ENCODE peak calls at places on chromosomes 4 and X, in eight cellular contexts. R, Y, Z, A, J, E, Q and O are unnamed samples.

GRCh38 chrX:133819546-133819945 is 165.8 kb downstream of the GPC3 start:
- DNase-seq in R (no peak), Y (no peak), Z (no peak), A (no peak), J (no peak), E (no peak), Q (no peak), O (no peak)

GRCh38 chr4:7944568-7945220 is 5.0 kb upstream of the AFAP1 start:
- DNase-seq in R (no peak), Y (no peak), Z (no peak), A (no peak), J (no peak), E (no peak), Q (no peak), O (no peak)

GRCh38 chr4:182825786-182826185 is 91.4 kb downstream of the DCTD start:
- DNase-seq in R (no peak), Y (no peak), Z (no peak), A (no peak), J (no peak), E (peak), Q (no peak), O (no peak)

GRCh38 chr4:56086073-56086521 is 137.4 kb downstream of the CEP135 start:
- DNase-seq in R (no peak), Y (no peak), Z (no peak), A (no peak), J (no peak), E (peak), Q (no peak), O (no peak)

GRCh38 chr4:11585506-11585905 is 156.8 kb upstream of the HS3ST1 start:
- DNase-seq in R (no peak), Y (no peak), Z (no peak), A (peak), J (peak), E (no peak), Q (no peak), O (no peak)

GRCh38 chr4:158873795-158874359 is 105.1 kb downstream of the FNIP2 start:
- DNase-seq in R (no peak), Y (no peak), Z (peak), A (peak), J (no peak), E (no peak), Q (peak), O (no peak)

GRCh38 chrX:128019218-128019617 is 33.0 kb downstream of the ACTRT1 start:
- DNase-seq in R (no peak), Y (no peak), Z (no peak), A (no peak), J (no peak), E (no peak), Q (no peak), O (no peak)

GRCh38 chrX:72123471-72124185 is 8.1 kb downstream of the RTL5 start:
- DNase-seq in R (no peak), Y (no peak), Z (no peak), A (no peak), J (no peak), E (peak), Q (no peak), O (no peak)

GRCh38 chr4:15500721-15501120 is 31.0 kb downstream of the CC2D2A start:
- DNase-seq in R (no peak), Y (no peak), Z (no peak), A (no peak), J (no peak), E (no peak), Q (no peak), O (no peak)

GRCh38 chr4:4421356-4421755 is 34.5 kb downstream of the NSG1 start:
- DNase-seq in R (no peak), Y (no peak), Z (no peak), A (no peak), J (no peak), E (no peak), Q (no peak), O (no peak)

GRCh38 chr4:1216076-1216614 is 32.8 kb downstream of the CTBP1 start:
- DNase-seq in R (no peak), Y (no peak), Z (no peak), A (no peak), J (no peak), E (no peak), Q (no peak), O (no peak)

GRCh38 chr4:15893967-15894366 is 44.6 kb downstream of the FGFBP1 start:
- DNase-seq in R (no peak), Y (no peak), Z (no peak), A (peak), J (peak), E (no peak), Q (peak), O (no peak)

GRCh38 chr4:39941682-39942217 is 36.0 kb downstream of the PDS5A start:
- DNase-seq in R (no peak), Y (no peak), Z (no peak), A (no peak), J (no peak), E (no peak), Q (no peak), O (no peak)

GRCh38 chrX:132757066-132757623 is 201.3 kb downstream of the HS6ST2 start:
- DNase-seq in R (no peak), Y (no peak), Z (no peak), A (peak), J (no peak), E (peak), Q (no peak), O (no peak)

GRCh38 chrX:9352683-9353430 is 112.0 kb upstream of the TBL1X start:
- DNase-seq in R (no peak), Y (no peak), Z (peak), A (no peak), J (no peak), E (peak), Q (no peak), O (no peak)

GRCh38 chr4:22987861-22988260 is 295.1 kb downstream of the GBA3 start:
- DNase-seq in R (no peak), Y (no peak), Z (no peak), A (peak), J (no peak), E (no peak), Q (peak), O (no peak)

GRCh38 chr4:81839347-81840042 is 367.8 kb upstream of the RASGEF1B start:
- DNase-seq in R (no peak), Y (peak), Z (no peak), A (peak), J (no peak), E (no peak), Q (no peak), O (no peak)

GRCh38 chr4:107125496-107125895 is 89.4 kb upstream of the DKK2 start:
- DNase-seq in R (no peak), Y (no peak), Z (no peak), A (no peak), J (no peak), E (no peak), Q (no peak), O (no peak)

GRCh38 chr4:159389756-159390155 is 286.9 kb downstream of the RAPGEF2 start:
- DNase-seq in R (no peak), Y (no peak), Z (no peak), A (no peak), J (no peak), E (no peak), Q (no peak), O (no peak)

GRCh38 chrX:49001521-49002090 is 458 bp downstream of the GRIPAP1 start:
- DNase-seq in R (peak), Y (peak), Z (peak), A (peak), J (peak), E (no peak), Q (no peak), O (no peak)

GRCh38 chr4:4864443-4864939 is 5.0 kb downstream of the MSX1 start:
- DNase-seq in R (no peak), Y (no peak), Z (no peak), A (no peak), J (no peak), E (no peak), Q (no peak), O (no peak)

GRCh38 chr4:102799816-102800215 is 27.5 kb downstream of the UBE2D3 start:
- DNase-seq in R (no peak), Y (no peak), Z (no peak), A (no peak), J (no peak), E (no peak), Q (no peak), O (no peak)

GRCh38 chr4:1050486-1051213 is 39.2 kb downstream of the FGFRL1 start:
- DNase-seq in R (no peak), Y (no peak), Z (no peak), A (no peak), J (no peak), E (peak), Q (no peak), O (peak)

GRCh38 chr4:113146876-113147358 is 97.5 kb downstream of the ANK2 start:
- DNase-seq in R (no peak), Y (no peak), Z (no peak), A (no peak), J (no peak), E (no peak), Q (no peak), O (no peak)

GRCh38 chr4:169147217-169147616 is 123.5 kb downstream of the SH3RF1 start:
- DNase-seq in R (no peak), Y (no peak), Z (no peak), A (peak), J (no peak), E (no peak), Q (no peak), O (no peak)

GRCh38 chr4:151641167-151641566 is 119.6 kb downstream of the GATB start:
- DNase-seq in R (no peak), Y (no peak), Z (no peak), A (peak), J (no peak), E (no peak), Q (peak), O (no peak)

GRCh38 chr4:147610666-147611065 is 6.5 kb upstream of the TMEM184C start:
- DNase-seq in R (no peak), Y (no peak), Z (no peak), A (no peak), J (no peak), E (no peak), Q (no peak), O (no peak)

GRCh38 chr4:168585168-168586091 is 88.6 kb downstream of the PALLD start:
- DNase-seq in R (no peak), Y (no peak), Z (peak), A (peak), J (peak), E (peak), Q (no peak), O (peak)

GRCh38 chr4:5747746-5748365 is 36.9 kb downstream of the EVC start:
- DNase-seq in R (no peak), Y (no peak), Z (no peak), A (peak), J (no peak), E (no peak), Q (peak), O (no peak)

GRCh38 chr4:113101669-113102068 is 52.2 kb downstream of the ANK2 start:
- DNase-seq in R (no peak), Y (no peak), Z (no peak), A (peak), J (no peak), E (no peak), Q (peak), O (no peak)

GRCh38 chr4:15653864-15654391 is 1.2 kb downstream of the FBXL5 start:
- DNase-seq in R (no peak), Y (no peak), Z (peak), A (no peak), J (peak), E (no peak), Q (no peak), O (no peak)